ENCODE peak calls at places on chromosomes 4 and X, in nine cellular contexts. L, C, Z, F, E, D, N, R and Q are unnamed samples.
A peak's percentile ranks its signal among the peaks of the same experiment; 100 is the strongest.

GRCh38 chr4:4852591-4853362 is 6.7 kb upstream of the MSX1 start:
- DNase-seq in N (no peak), R (peak; percentile 62), D (no peak), Z (peak; percentile 33), F (peak; percentile 96), C (no peak), L (no peak), E (peak; percentile 61), Q (no peak)

GRCh38 chrX:16785247-16786138 is 773 bp upstream of the TXLNG start:
- DNase-seq in C (no peak), R (no peak), Z (peak; percentile 28), F (peak; percentile 58), L (no peak), D (no peak), E (peak; percentile 69), N (no peak), Q (peak; percentile 50)

GRCh38 chr4:152065545-152065944 is 304.7 kb upstream of the GATB start:
- DNase-seq in E (no peak), D (no peak), L (no peak), R (no peak), N (no peak), Z (no peak), F (no peak), C (no peak), Q (no peak)

GRCh38 chr4:151674804-151675290 is 86.0 kb downstream of the GATB start:
- DNase-seq in C (no peak), D (no peak), F (peak; percentile 96), Z (no peak), E (peak; percentile 79), N (no peak), L (no peak), R (peak; percentile 71), Q (peak; percentile 42)

GRCh38 chr4:4792516-4792915 is 66.9 kb upstream of the MSX1 start:
- DNase-seq in E (no peak), F (no peak), L (no peak), Z (no peak), C (no peak), D (no peak), R (no peak), N (no peak), Q (no peak)

GRCh38 chrX:114049063-114049462 is 534.8 kb upstream of the HTR2C start:
- DNase-seq in D (no peak), R (no peak), N (no peak), F (no peak), E (no peak), C (no peak), Z (no peak), L (no peak), Q (no peak)

GRCh38 chr4:1246901-1247810 is 1.8 kb downstream of the CTBP1 start:
- DNase-seq in Z (peak; percentile 19), N (no peak), D (no peak), F (peak; percentile 49), C (no peak), E (peak; percentile 66), R (peak; percentile 35), L (peak; percentile 66), Q (no peak)

GRCh38 chr4:72900952-72901351 is 168.6 kb downstream of the COX18 start:
- DNase-seq in E (no peak), N (no peak), C (no peak), R (no peak), F (no peak), Z (no peak), L (no peak), D (no peak), Q (no peak)

GRCh38 chrX:120310861-120311631 is at the start of gene TMEM255A:
- DNase-seq in F (peak; percentile 60), E (peak; percentile 68), Z (peak; percentile 15), D (peak; percentile 36), L (peak; percentile 66), C (peak; percentile 40), R (peak; percentile 38), N (no peak), Q (peak; percentile 87)

GRCh38 chrX:357693-358471 is 28.8 kb downstream of the PPP2R3B start:
- DNase-seq in L (no peak), Z (no peak), F (no peak), E (no peak), N (no peak), D (no peak), R (no peak), C (no peak), Q (no peak)

GRCh38 chrX:8235026-8235425 is 64.0 kb upstream of the VCX2 start:
- DNase-seq in Z (no peak), D (no peak), F (no peak), L (no peak), E (no peak), R (no peak), N (no peak), C (no peak), Q (no peak)

GRCh38 chr4:97394653-97395052 is 748.6 kb downstream of the STPG2 start:
- DNase-seq in L (no peak), F (no peak), N (no peak), D (no peak), R (no peak), C (no peak), E (no peak), Z (no peak), Q (no peak)

GRCh38 chr4:24330198-24330972 is 254.0 kb downstream of the DHX15 start:
- DNase-seq in R (no peak), L (no peak), D (no peak), E (no peak), Z (peak; percentile 27), N (no peak), C (no peak), F (peak; percentile 73), Q (no peak)

GRCh38 chr4:14269824-14270223 is 642.3 kb upstream of the BOD1L1 start:
- DNase-seq in C (no peak), R (no peak), L (no peak), F (no peak), E (no peak), D (no peak), N (no peak), Z (no peak), Q (no peak)

GRCh38 chr4:155079866-155080265 is 128.6 kb upstream of the NPY2R start:
- DNase-seq in C (no peak), D (no peak), R (no peak), Z (no peak), F (no peak), N (no peak), E (no peak), L (no peak), Q (no peak)

GRCh38 chr4:2254665-2255500 is 7.0 kb downstream of the MXD4 start:
- DNase-seq in D (no peak), R (peak; percentile 2), C (no peak), F (peak; percentile 46), E (peak; percentile 57), L (no peak), N (no peak), Z (no peak), Q (no peak)

GRCh38 chr4:7424553-7425111 is 10.1 kb downstream of the PSAPL1 start:
- DNase-seq in Z (no peak), R (no peak), L (peak; percentile 67), C (no peak), D (no peak), N (no peak), F (peak; percentile 48), E (peak; percentile 36), Q (no peak)

GRCh38 chr4:19806865-19807264 is 444.8 kb upstream of the SLIT2 start:
- DNase-seq in Z (no peak), F (no peak), E (no peak), N (no peak), D (no peak), L (no peak), C (no peak), R (no peak), Q (no peak)

GRCh38 chrX:97587171-97587570 is 703.5 kb downstream of the RPA4 start:
- DNase-seq in Z (no peak), R (no peak), E (no peak), N (no peak), F (no peak), C (no peak), L (no peak), D (no peak), Q (no peak)

GRCh38 chr4:101019941-101020401 is 327.4 kb downstream of the PPP3CA start:
- DNase-seq in D (no peak), Z (no peak), N (no peak), F (no peak), E (no peak), C (no peak), L (no peak), R (no peak), Q (no peak)

GRCh38 chr4:155722816-155723499 is 35.9 kb upstream of the GUCY1B1 start:
- DNase-seq in F (no peak), C (no peak), E (no peak), D (no peak), N (no peak), R (no peak), Z (no peak), L (no peak), Q (no peak)